ENCODE peak calls at places on chromosomes 12 and 14, in nine cellular contexts. W is RWPE1, N is PC-9, F is cardiac muscle cell, Y is NB4, I is fibroblast of the aortic adventitia, B is lower lobe of right lung, Z is body of pancreas, E is Peyer's patch. G is an unnamed sample.

GRCh38 chr12:27277846-27278260 is 33.8 kb downstream of the STK38L start:
- DNase-seq in W (peak), N (peak), F (peak), Y (no peak), I (peak), B (no peak), Z (no peak), E (no peak), G (peak)

GRCh38 chr14:54366726-54367707 is 29.8 kb upstream of the CDKN3 start:
- DNase-seq in W (peak), N (peak), F (peak), Y (peak), I (peak), B (no peak), Z (no peak), E (no peak), G (peak)

GRCh38 chr12:53065975-53066593 is 13.1 kb downstream of the SPRYD3 start:
- DNase-seq in W (peak), N (peak), F (peak), Y (peak), I (peak), B (peak), Z (peak), E (peak), G (peak)

GRCh38 chr14:47447076-47447475 is 228.3 kb downstream of the MDGA2 start:
- DNase-seq in W (no peak), N (no peak), F (no peak), Y (no peak), I (no peak), B (no peak), Z (no peak), E (no peak), G (no peak)

GRCh38 chr12:11978985-11979384 is 91.8 kb upstream of the BCL2L14 start:
- DNase-seq in W (peak), N (no peak), F (no peak), Y (no peak), I (no peak), B (no peak), Z (no peak), E (no peak), G (no peak)

GRCh38 chr14:64715628-64716412 is 11.6 kb downstream of the PLEKHG3 start:
- DNase-seq in W (no peak), N (no peak), F (no peak), Y (peak), I (no peak), B (no peak), Z (peak), E (peak), G (no peak)

GRCh38 chr12:58841058-58841798 is 79.1 kb downstream of the LRIG3 start:
- DNase-seq in W (no peak), N (no peak), F (peak), Y (no peak), I (no peak), B (peak), Z (no peak), E (no peak), G (no peak)

GRCh38 chr14:92458136-92458958 is 55.2 kb upstream of the RIN3 start:
- DNase-seq in W (no peak), N (no peak), F (no peak), Y (no peak), I (no peak), B (no peak), Z (no peak), E (no peak), G (no peak)

GRCh38 chr14:39169541-39169900 is 612 bp downstream of the TRAPPC6B start:
- DNase-seq in W (no peak), N (no peak), F (no peak), Y (peak), I (peak), B (no peak), Z (no peak), E (no peak), G (no peak)

GRCh38 chr12:123453165-123453564 is 4.8 kb upstream of the SNRNP35 start:
- DNase-seq in W (no peak), N (no peak), F (no peak), Y (no peak), I (no peak), B (peak), Z (no peak), E (no peak), G (no peak)

GRCh38 chr14:45201908-45202307 is 51.1 kb downstream of the MIS18BP1 start:
- DNase-seq in W (no peak), N (no peak), F (peak), Y (peak), I (no peak), B (no peak), Z (no peak), E (no peak), G (peak)

GRCh38 chr12:86719381-86719780 is 463.2 kb upstream of the MGAT4C start:
- DNase-seq in W (no peak), N (no peak), F (no peak), Y (no peak), I (no peak), B (no peak), Z (no peak), E (no peak), G (no peak)

GRCh38 chr12:7959278-7960063 is 23.5 kb upstream of the SLC2A3 start:
- DNase-seq in W (peak), N (peak), F (peak), Y (peak), I (peak), B (no peak), Z (no peak), E (no peak), G (peak)

GRCh38 chr12:117835113-117835512 is 133.7 kb downstream of the KSR2 start:
- DNase-seq in W (no peak), N (no peak), F (no peak), Y (no peak), I (no peak), B (no peak), Z (no peak), E (no peak), G (no peak)

GRCh38 chr12:124497658-124498057 is 69.8 kb downstream of the NCOR2 start:
- DNase-seq in W (peak), N (no peak), F (peak), Y (no peak), I (peak), B (no peak), Z (peak), E (no peak), G (peak)

GRCh38 chr14:92525318-92526095 is 11.9 kb downstream of the RIN3 start:
- DNase-seq in W (no peak), N (no peak), F (no peak), Y (no peak), I (no peak), B (no peak), Z (no peak), E (no peak), G (no peak)

GRCh38 chr12:23084236-23084995 is 459.4 kb downstream of the ETNK1 start:
- DNase-seq in W (peak), N (no peak), F (no peak), Y (no peak), I (peak), B (no peak), Z (no peak), E (no peak), G (no peak)

GRCh38 chr14:94706132-94706531 is 63.8 kb downstream of the GSC start:
- DNase-seq in W (no peak), N (no peak), F (no peak), Y (no peak), I (no peak), B (no peak), Z (no peak), E (no peak), G (no peak)

GRCh38 chr14:88346048-88346639 is 23.1 kb upstream of the KCNK10 start:
- DNase-seq in W (no peak), N (no peak), F (no peak), Y (no peak), I (no peak), B (no peak), Z (no peak), E (no peak), G (no peak)

GRCh38 chr14:96938946-96939345 is 141.8 kb downstream of the VRK1 start:
- DNase-seq in W (no peak), N (no peak), F (peak), Y (no peak), I (no peak), B (no peak), Z (no peak), E (no peak), G (peak)
- TF ChIP-seq CTCF in W (no peak), N (peak), F (no peak), Y (no peak), I (peak), B (no peak), Z (no peak), E (no peak), G (peak)

DNA sequence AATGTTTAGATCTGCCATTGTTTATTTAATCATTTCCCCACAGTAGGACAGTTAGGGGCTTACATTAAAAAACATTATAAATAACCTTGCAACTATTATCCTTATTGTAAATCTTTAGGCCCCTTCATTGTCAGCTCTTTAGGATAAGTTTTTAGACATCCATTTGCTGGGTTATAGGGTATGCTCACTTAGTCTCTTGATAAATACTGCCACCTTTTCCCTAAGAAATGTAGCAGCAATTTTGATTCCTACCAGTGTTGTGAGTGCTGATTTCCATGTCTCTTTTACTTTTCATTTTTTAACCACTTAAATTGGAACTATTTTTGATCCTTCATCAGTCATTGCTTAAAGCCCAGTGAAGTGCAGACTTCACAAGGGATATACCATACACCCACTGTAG is 94.4 kb downstream of the AVPR1A start:
- DNase-seq in W (no peak), N (no peak), F (no peak), Y (no peak), I (no peak), B (no peak), Z (no peak), E (no peak), G (no peak)
- TF ChIP-seq CTCF in W (no peak), N (no peak), F (no peak), Y (no peak), I (no peak), B (no peak), Z (no peak), E (no peak), G (no peak)

DNA sequence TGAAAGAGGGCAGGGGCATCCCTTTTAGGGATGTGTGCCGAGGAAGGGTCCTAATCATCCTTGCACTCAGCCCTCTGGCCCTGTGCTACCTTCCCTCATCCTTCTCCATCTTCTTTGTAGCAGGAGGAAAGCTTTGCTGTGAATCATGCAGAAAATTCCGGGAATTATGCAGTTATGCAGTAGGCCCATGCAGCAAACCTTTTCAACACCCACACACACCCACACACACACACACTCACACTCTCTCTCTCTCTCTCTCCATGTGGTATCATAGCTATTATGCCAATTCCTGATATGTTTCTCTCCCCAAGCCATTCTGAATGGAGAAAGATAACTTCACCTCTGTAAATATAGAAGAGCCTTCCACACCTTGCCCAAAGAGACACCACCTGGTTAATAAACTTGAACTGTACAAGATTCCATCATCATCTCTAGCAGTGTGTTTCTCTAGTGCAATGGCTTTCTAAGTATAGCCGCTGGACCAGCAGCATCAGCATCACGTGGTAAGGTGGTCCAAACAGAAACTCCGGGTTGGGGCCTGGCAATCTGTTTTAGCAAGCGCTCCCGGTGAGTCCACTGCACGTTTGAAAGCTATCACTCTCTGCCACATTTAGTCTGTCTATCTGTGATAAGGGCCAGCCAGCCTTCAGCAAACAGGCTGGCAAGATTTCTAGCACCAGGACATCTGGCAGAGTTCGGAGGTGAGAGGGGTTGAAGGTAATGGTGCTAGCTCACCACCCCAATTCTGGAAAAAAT is 57.6 kb downstream of the MDM2 start:
- DNase-seq in W (no peak), N (no peak), F (no peak), Y (no peak), I (no peak), B (no peak), Z (no peak), E (no peak), G (no peak)
- TF ChIP-seq CTCF in W (no peak), N (no peak), F (no peak), Y (no peak), I (no peak), B (no peak), Z (no peak), E (no peak), G (no peak)

GRCh38 chr14:99524804-99525698 is 43.8 kb downstream of the CCNK start:
- DNase-seq in W (peak), N (no peak), F (peak), Y (no peak), I (peak), B (no peak), Z (no peak), E (no peak), G (no peak)
- TF ChIP-seq CTCF in W (peak), N (no peak), F (peak), Y (peak), I (peak), B (peak), Z (peak), E (no peak), G (no peak)

DNA sequence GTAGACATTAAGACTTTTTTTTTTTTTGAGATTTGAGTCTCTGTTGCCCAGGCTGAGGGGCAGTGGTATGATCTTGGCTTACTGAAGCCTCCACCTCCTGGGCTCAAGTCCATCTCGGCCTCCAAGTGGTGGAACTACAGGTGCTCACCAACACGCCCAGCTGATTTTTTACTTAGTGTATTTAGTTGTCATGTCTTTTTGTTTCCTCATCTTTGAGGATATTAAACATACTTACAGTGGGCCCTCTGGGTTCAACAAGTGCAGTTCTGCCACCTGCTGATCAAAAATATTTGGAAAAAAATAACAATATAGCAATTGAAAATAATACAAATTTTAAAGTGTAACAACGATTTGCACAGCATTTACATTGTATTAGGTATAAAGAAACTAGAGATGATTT is 4.4 kb upstream of the B4GALNT1 start:
- DNase-seq in W (no peak), N (no peak), F (no peak), Y (no peak), I (no peak), B (no peak), Z (no peak), E (no peak), G (no peak)
- TF ChIP-seq CTCF in W (no peak), N (no peak), F (no peak), Y (no peak), I (no peak), B (no peak), Z (no peak), E (no peak), G (no peak)

GRCh38 chr12:9380650-9381049 is 172.5 kb upstream of the PZP start:
- DNase-seq in W (no peak), N (no peak), F (no peak), Y (no peak), I (no peak), B (no peak), Z (no peak), E (no peak), G (no peak)

GRCh38 chr12:9383585-9383984 is 175.4 kb upstream of the PZP start:
- DNase-seq in W (no peak), N (no peak), F (no peak), Y (no peak), I (no peak), B (no peak), Z (no peak), E (no peak), G (no peak)

GRCh38 chr12:9381619-9382018 is 173.4 kb upstream of the PZP start:
- DNase-seq in W (no peak), N (no peak), F (no peak), Y (peak), I (no peak), B (no peak), Z (no peak), E (no peak), G (no peak)

GRCh38 chr12:9379023-9379742 is 171.0 kb upstream of the PZP start:
- DNase-seq in W (no peak), N (no peak), F (no peak), Y (no peak), I (no peak), B (no peak), Z (no peak), E (no peak), G (no peak)

DNA sequence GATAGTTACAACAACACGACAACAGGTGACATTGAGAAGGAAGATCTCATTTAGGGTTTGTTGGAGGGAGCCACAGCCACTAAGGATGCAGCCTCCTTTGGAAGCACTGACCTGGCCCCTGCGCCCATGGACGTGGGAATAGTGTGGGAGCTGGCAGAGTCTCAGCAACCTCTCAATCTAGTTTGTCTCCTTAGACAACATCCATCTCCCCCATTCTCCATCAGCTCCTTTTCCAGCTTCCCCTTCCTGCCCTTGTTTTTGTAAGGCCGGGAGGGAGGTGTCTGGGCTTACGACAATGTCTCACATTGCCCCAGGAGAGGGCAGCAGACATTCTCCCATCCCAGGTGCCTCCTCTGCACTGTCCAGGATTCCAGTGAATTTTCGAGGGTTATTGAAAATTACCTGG is 170.2 kb upstream of the PZP start:
- DNase-seq in W (peak), N (peak), F (no peak), Y (peak), I (no peak), B (no peak), Z (no peak), E (no peak), G (no peak)
- TF ChIP-seq CTCF in W (no peak), N (peak), F (peak), Y (peak), I (peak), B (no peak), Z (peak), E (peak), G (peak)

GRCh38 chr12:94875525-94875924 is 128.0 kb downstream of the NDUFA12 start:
- DNase-seq in W (peak), N (peak), F (peak), Y (peak), I (peak), B (no peak), Z (no peak), E (no peak), G (peak)
- TF ChIP-seq CTCF in W (peak), N (peak), F (no peak), Y (no peak), I (no peak), B (no peak), Z (peak), E (peak), G (peak)

GRCh38 chr12:101044512-101045074 is 165.4 kb downstream of the SLC5A8 start:
- DNase-seq in W (no peak), N (no peak), F (peak), Y (no peak), I (peak), B (no peak), Z (no peak), E (no peak), G (no peak)
- TF ChIP-seq CTCF in W (no peak), N (no peak), F (no peak), Y (no peak), I (no peak), B (no peak), Z (no peak), E (no peak), G (no peak)

DNA sequence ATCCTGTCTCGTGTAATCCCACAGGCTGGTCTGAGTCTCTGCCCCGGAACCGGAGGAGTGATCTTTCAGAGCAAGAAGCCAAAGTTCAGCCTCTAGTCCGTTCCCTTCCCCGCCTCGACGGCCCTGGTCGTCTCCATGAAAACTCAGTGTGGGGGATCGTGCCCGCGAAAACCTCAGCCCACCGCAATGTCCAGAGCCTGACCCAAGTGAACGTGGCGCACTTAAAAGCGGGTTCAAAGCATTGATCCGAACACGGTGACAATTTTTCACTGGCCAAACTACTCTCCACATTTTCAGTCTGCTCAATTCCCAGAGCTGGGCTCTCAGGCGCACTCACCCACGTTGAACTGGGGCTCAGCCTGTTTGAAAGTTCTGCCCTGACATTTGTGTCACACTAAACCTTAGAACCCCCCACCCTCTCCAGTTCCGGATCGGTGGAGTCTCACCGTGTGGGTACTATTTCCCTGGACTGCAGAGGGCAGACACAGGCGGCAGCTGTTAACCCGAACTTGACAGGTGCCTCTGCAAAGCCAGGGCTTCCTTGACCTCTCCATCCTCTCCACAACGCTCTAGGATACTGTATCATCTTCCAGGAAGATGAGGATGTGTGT is 883 bp upstream of the PRICKLE1 start:
- DNase-seq in W (no peak), N (peak), F (peak), Y (peak), I (no peak), B (peak), Z (peak), E (peak), G (peak)
- TF ChIP-seq CTCF in W (no peak), N (no peak), F (no peak), Y (no peak), I (no peak), B (no peak), Z (no peak), E (no peak), G (no peak)

G was measured in GM20000.